ENCODE peak calls at places on chromosomes 7 and 10, in nine cellular contexts. K is osteocyte, F is RWPE1, U is PC-3, N is GM23338, P is SK-N-SH, G is left lung, D is dorsolateral prefrontal cortex, Q is foreskin fibroblast. J is an unnamed sample.

GRCh38 chr7:137381045-137381444 is 37.5 kb upstream of the PTN start:
- DNase-seq in K (no peak), F (no peak), U (no peak), N (no peak), P (no peak), G (no peak), D (no peak), Q (no peak), J (no peak)

GRCh38 chr10:28250782-28251181 is 52.1 kb downstream of the MPP7 start:
- DNase-seq in K (no peak), F (peak; percentile 34), U (peak; percentile 61), N (no peak), P (no peak), G (no peak), D (no peak), Q (no peak), J (no peak)

GRCh38 chr7:129657363-129657762 is 45.8 kb downstream of the NRF1 start:
- DNase-seq in K (no peak), F (peak; percentile 63), U (peak; percentile 87), N (no peak), P (no peak), G (no peak), D (no peak), Q (no peak), J (no peak)

GRCh38 chr10:124123141-124123540 is 29.7 kb upstream of the CHST15 start:
- DNase-seq in K (no peak), F (no peak), U (no peak), N (no peak), P (no peak), G (no peak), D (no peak), Q (no peak), J (peak; percentile 1)

GRCh38 chr7:101575731-101576130 is 53.4 kb downstream of the MYL10 start:
- DNase-seq in K (no peak), F (no peak), U (no peak), N (no peak), P (no peak), G (no peak), D (no peak), Q (no peak), J (no peak)

GRCh38 chr10:30493609-30494530 is 59.9 kb downstream of the MAP3K8 start:
- DNase-seq in K (no peak), F (no peak), U (peak; percentile 49), N (no peak), P (no peak), G (peak; percentile 73), D (no peak), Q (peak; percentile 40), J (peak; percentile 99)

GRCh38 chr7:1418505-1419309 is 40.6 kb downstream of the MICALL2 start:
- DNase-seq in K (no peak), F (peak; percentile 53), U (peak; percentile 24), N (peak; percentile 89), P (peak; percentile 78), G (no peak), D (no peak), Q (no peak), J (no peak)

GRCh38 chr10:77972148-77972547 is 45.6 kb upstream of the DLG5 start:
- DNase-seq in K (no peak), F (no peak), U (no peak), N (no peak), P (no peak), G (no peak), D (no peak), Q (no peak), J (no peak)

GRCh38 chr7:79828866-79829265 is 305.8 kb upstream of the GNAI1 start:
- DNase-seq in K (no peak), F (no peak), U (no peak), N (no peak), P (no peak), G (no peak), D (no peak), Q (no peak), J (no peak)

GRCh38 chr10:117131390-117132327 is 6.4 kb downstream of the VAX1 start:
- DNase-seq in K (peak; percentile 76), F (no peak), U (no peak), N (peak; percentile 66), P (peak; percentile 41), G (no peak), D (no peak), Q (no peak), J (no peak)

GRCh38 chr10:130079614-130080460 is 30.8 kb downstream of the C10orf143 start:
- DNase-seq in K (no peak), F (no peak), U (no peak), N (no peak), P (no peak), G (no peak), D (no peak), Q (no peak), J (no peak)

GRCh38 chr10:69419096-69419760 is 2.5 kb upstream of the TACR2 start:
- DNase-seq in K (no peak), F (no peak), U (no peak), N (no peak), P (no peak), G (no peak), D (no peak), Q (no peak), J (no peak)

GRCh38 chr7:157679607-157680006 is 342.8 kb downstream of the DNAJB6 start:
- DNase-seq in K (peak; percentile 63), F (no peak), U (no peak), N (no peak), P (peak; percentile 30), G (no peak), D (no peak), Q (no peak), J (peak; percentile 25)

GRCh38 chr10:89458289-89458688 is 43.9 kb downstream of the IFIT5 start:
- DNase-seq in K (no peak), F (peak; percentile 57), U (peak; percentile 73), N (no peak), P (no peak), G (no peak), D (no peak), Q (peak; percentile 49), J (no peak)

GRCh38 chr10:3455385-3456334 is 283.1 kb upstream of the PITRM1 start:
- DNase-seq in K (no peak), F (no peak), U (no peak), N (no peak), P (no peak), G (no peak), D (no peak), Q (no peak), J (no peak)

GRCh38 chr7:131231381-131232220 is 96.1 kb upstream of the MKLN1 start:
- DNase-seq in K (no peak), F (no peak), U (no peak), N (no peak), P (no peak), G (no peak), D (no peak), Q (peak; percentile 47), J (peak; percentile 56)

GRCh38 chr7:95723583-95724180 is 48.7 kb upstream of the DYNC1I1 start:
- DNase-seq in K (no peak), F (peak; percentile 50), U (peak; percentile 68), N (peak; percentile 77), P (peak; percentile 72), G (no peak), D (no peak), Q (peak; percentile 0), J (no peak)

GRCh38 chr10:30111340-30111980 is 52.1 kb upstream of the JCAD start:
- DNase-seq in K (no peak), F (no peak), U (peak; percentile 91), N (no peak), P (no peak), G (no peak), D (no peak), Q (peak; percentile 85), J (no peak)

GRCh38 chr7:150399861-150400778 is 21.0 kb downstream of the ZNF775 start:
- DNase-seq in K (no peak), F (peak; percentile 52), U (peak; percentile 63), N (no peak), P (peak; percentile 72), G (peak; percentile 41), D (peak; percentile 10), Q (no peak), J (no peak)

GRCh38 chr7:130263130-130263529 is 3.5 kb upstream of the CPA2 start:
- DNase-seq in K (no peak), F (no peak), U (no peak), N (no peak), P (no peak), G (no peak), D (no peak), Q (no peak), J (no peak)

GRCh38 chr7:64879097-64879730 is 23.9 kb upstream of the ZNF273 start:
- DNase-seq in K (peak; percentile 72), F (no peak), U (no peak), N (no peak), P (peak; percentile 9), G (no peak), D (no peak), Q (no peak), J (no peak)

GRCh38 chr7:151963895-151964870 is 7.9 kb downstream of the GALNTL5 start:
- DNase-seq in K (peak; percentile 63), F (no peak), U (no peak), N (no peak), P (no peak), G (no peak), D (no peak), Q (no peak), J (no peak)

GRCh38 chr7:14184292-14184864 is 194.9 kb upstream of the ETV1 start:
- DNase-seq in K (no peak), F (no peak), U (peak; percentile 8), N (no peak), P (no peak), G (no peak), D (no peak), Q (no peak), J (no peak)
- TF ChIP-seq CTCF in K (no peak), F (no peak), U (no peak), N (no peak), P (no peak), G (no peak), D (no peak), Q (no peak), J (no peak)

DNA sequence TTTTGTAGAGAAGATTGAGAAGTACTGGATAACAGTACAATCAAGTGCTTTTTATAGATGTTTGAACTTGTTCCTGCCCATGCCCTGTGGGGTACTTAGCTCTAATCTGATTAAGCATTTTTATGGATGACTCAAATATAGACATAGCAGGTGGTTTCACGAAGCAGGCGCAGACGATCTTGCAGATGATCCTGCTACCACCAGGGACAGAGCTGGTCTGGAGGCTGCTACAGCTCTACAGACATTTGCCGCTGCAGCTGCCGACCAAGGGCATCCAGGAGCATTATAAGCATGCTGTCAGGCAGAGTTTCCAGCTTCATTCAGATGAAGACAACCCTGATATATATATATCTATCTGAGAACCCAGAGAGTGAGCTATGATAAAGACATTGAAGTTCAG is 650.4 kb downstream of the NXPH1 start:
- DNase-seq in K (no peak), F (no peak), U (peak; percentile 48), N (no peak), P (peak; percentile 24), G (no peak), D (no peak), Q (no peak), J (no peak)
- TF ChIP-seq CTCF in K (no peak), F (no peak), U (no peak), N (no peak), P (no peak), G (no peak), D (no peak), Q (no peak), J (no peak)

GRCh38 chr10:59873924-59874323 is 32.4 kb downstream of the CCDC6 start:
- DNase-seq in K (no peak), F (no peak), U (no peak), N (no peak), P (no peak), G (no peak), D (no peak), Q (no peak), J (no peak)
- TF ChIP-seq CTCF in K (no peak), F (no peak), U (no peak), N (no peak), P (no peak), G (no peak), D (no peak), Q (no peak), J (no peak)

GRCh38 chr10:125977206-125977605 is 80.8 kb downstream of the FANK1 start:
- DNase-seq in K (no peak), F (no peak), U (peak; percentile 9), N (peak; percentile 73), P (no peak), G (no peak), D (no peak), Q (no peak), J (no peak)
- TF ChIP-seq CTCF in K (no peak), F (no peak), U (peak; percentile 53), N (peak; percentile 69), P (no peak), G (no peak), D (no peak), Q (no peak), J (no peak)

J was measured in CD14-positive monocyte.